ENCODE peak calls at places on chromosomes 11 and 22, in six cellular contexts. R is neural crest cell; A is GM23338; D is activated CD8-positive, alpha-beta T cell treated with anti-CD3 and anti-CD28 coated beads for 36 hours; M is AG10803; C is CD8-positive, alpha-beta T cell. Z is an unnamed sample.

GRCh38 chr22:45717787-45718186 is 46.2 kb downstream of the ATXN10 start:
- DNase-seq in D (no peak), R (no peak), M (peak; percentile 80), A (no peak), C (no peak), Z (no peak)

GRCh38 chr11:36744375-36745168 is 146.5 kb upstream of the RAG2 start:
- DNase-seq in A (peak; percentile 90), M (peak; percentile 52), R (peak; percentile 81), C (peak; percentile 36), D (peak; percentile 82), Z (peak; percentile 80)

GRCh38 chr11:67367014-67367835 is 6.2 kb downstream of the CLCF1 start:
- DNase-seq in M (no peak), C (no peak), D (no peak), R (no peak), A (no peak), Z (no peak)

GRCh38 chr11:117976445-117976844 is 9.7 kb upstream of the IL10RA start:
- DNase-seq in D (no peak), M (no peak), C (no peak), R (no peak), A (no peak), Z (peak; percentile 20)

GRCh38 chr11:107929611-107930200 is 1.5 kb downstream of the RAB39A start:
- DNase-seq in M (no peak), A (peak; percentile 44), D (no peak), R (no peak), C (no peak), Z (no peak)

GRCh38 chr22:19488884-19489843 is 9.4 kb downstream of the CDC45 start:
- DNase-seq in R (no peak), A (no peak), M (peak; percentile 14), C (no peak), D (no peak), Z (no peak)

GRCh38 chr22:25637672-25638071 is 73.2 kb downstream of the GRK3 start:
- DNase-seq in A (no peak), C (no peak), D (no peak), R (no peak), M (no peak), Z (no peak)

GRCh38 chr11:39174228-39174627 is 2285.2 kb downstream of the LRRC4C start:
- DNase-seq in D (no peak), A (no peak), M (no peak), C (no peak), R (no peak), Z (no peak)

GRCh38 chr11:128305588-128305987 is 281.8 kb downstream of the ETS1 start:
- DNase-seq in M (no peak), R (no peak), C (no peak), D (no peak), A (no peak), Z (no peak)

GRCh38 chr22:29531419-29531818 is 22.1 kb downstream of the THOC5 start:
- DNase-seq in R (no peak), M (no peak), D (no peak), A (no peak), C (no peak), Z (no peak)

GRCh38 chr11:68295271-68295670 is 17.1 kb upstream of the LRP5 start:
- DNase-seq in A (no peak), M (no peak), D (no peak), R (no peak), C (no peak), Z (no peak)

GRCh38 chr11:62752177-62752785 is 1.7 kb downstream of the ZBTB3 start:
- DNase-seq in A (no peak), D (no peak), C (no peak), M (no peak), R (no peak), Z (no peak)

GRCh38 chr11:64534950-64535349 is 56.1 kb upstream of the SLC22A12 start:
- DNase-seq in R (no peak), C (no peak), A (no peak), M (no peak), D (no peak), Z (no peak)

GRCh38 chr22:43126506-43127165 is 16.1 kb downstream of the BIK start:
- DNase-seq in A (no peak), M (peak; percentile 71), R (no peak), C (no peak), D (peak; percentile 14), Z (no peak)

GRCh38 chr11:18749681-18750319 is 23.8 kb upstream of the IGSF22 start:
- DNase-seq in C (no peak), D (no peak), M (peak; percentile 67), A (peak; percentile 47), R (no peak), Z (no peak)

GRCh38 chr11:119041821-119042514 is 11.3 kb upstream of the SLC37A4 start:
- DNase-seq in A (no peak), R (no peak), C (no peak), M (no peak), D (no peak), Z (no peak)

GRCh38 chr11:113289341-113290187 is 24.8 kb upstream of the TTC12 start:
- DNase-seq in C (peak; percentile 49), R (peak; percentile 77), D (peak; percentile 73), M (peak; percentile 44), A (peak; percentile 82), Z (peak; percentile 45)

GRCh38 chr22:48797731-48798130 is 1029.9 kb downstream of the BRD1 start:
- DNase-seq in A (no peak), R (no peak), M (no peak), C (no peak), D (no peak), Z (no peak)

GRCh38 chr11:10455637-10456487 is 798 bp downstream of the AMPD3 start:
- DNase-seq in C (peak; percentile 67), A (peak; percentile 77), M (peak; percentile 58), R (no peak), D (peak; percentile 89), Z (peak; percentile 47)

GRCh38 chr11:124644426-124645280 is 22.0 kb downstream of the TBRG1 start:
- DNase-seq in M (peak; percentile 76), R (peak; percentile 63), C (no peak), A (peak; percentile 89), D (peak; percentile 27), Z (peak; percentile 56)

GRCh38 chr11:8025816-8026215 is 38.7 kb downstream of the EIF3F start:
- DNase-seq in R (no peak), M (peak; percentile 80), D (no peak), A (no peak), C (no peak), Z (no peak)

GRCh38 chr11:76835928-76836612 is 24.6 kb upstream of the ACER3 start:
- DNase-seq in D (no peak), R (no peak), M (peak; percentile 95), A (no peak), C (no peak), Z (no peak)

GRCh38 chr11:68546555-68546954 is 86.0 kb downstream of the PPP6R3 start:
- DNase-seq in D (peak; percentile 44), R (no peak), A (no peak), M (peak; percentile 30), C (no peak), Z (no peak)

GRCh38 chr11:72574534-72575460 is 99.4 kb downstream of the PDE2A start:
- DNase-seq in D (no peak), C (no peak), R (no peak), M (no peak), A (no peak), Z (no peak)

GRCh38 chr22:46863794-46864193 is 101.3 kb downstream of the TBC1D22A start:
- DNase-seq in C (no peak), M (no peak), R (no peak), D (no peak), A (no peak), Z (no peak)
- TF ChIP-seq CTCF in C (no peak), M (no peak), R (no peak), D (no peak), A (no peak), Z (no peak)

DNA sequence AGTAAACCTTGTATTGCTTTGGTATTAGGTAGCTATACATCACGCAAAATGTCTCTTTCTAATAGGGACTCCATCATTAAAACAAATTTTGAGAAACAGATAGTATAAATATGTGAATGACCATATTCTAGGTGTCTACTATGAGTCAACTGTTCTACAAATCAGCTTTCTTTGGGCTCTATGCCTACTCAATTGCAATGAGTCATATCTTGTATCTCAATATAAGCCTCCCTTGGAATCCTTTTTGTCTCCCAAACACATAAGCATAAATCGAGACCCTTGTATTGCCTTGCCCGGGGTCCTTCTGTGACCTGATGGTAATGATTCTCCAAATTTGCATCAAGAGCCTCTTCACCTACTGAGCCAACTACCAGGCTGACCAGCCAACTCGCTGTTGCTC is 22.3 kb downstream of the BLID start:
- DNase-seq in D (no peak), R (no peak), A (no peak), M (peak; percentile 64), C (no peak), Z (no peak)
- TF ChIP-seq CTCF in D (no peak), R (no peak), A (no peak), M (no peak), C (no peak), Z (no peak)

GRCh38 chr11:46369458-46370152 is 11.9 kb upstream of the MDK start:
- DNase-seq in A (peak; percentile 92), M (peak; percentile 68), R (peak; percentile 76), D (peak; percentile 75), C (peak; percentile 40), Z (peak; percentile 73)

GRCh38 chr11:46366260-46366659 is 15.2 kb upstream of the MDK start:
- DNase-seq in R (no peak), C (no peak), D (no peak), A (no peak), M (no peak), Z (no peak)

GRCh38 chr11:46366661-46367161 is 14.8 kb upstream of the MDK start:
- DNase-seq in D (no peak), A (no peak), R (no peak), C (no peak), M (no peak), Z (no peak)

GRCh38 chr11:46367244-46367915 is 14.1 kb upstream of the MDK start:
- DNase-seq in A (peak; percentile 86), R (peak; percentile 80), D (peak; percentile 88), M (peak; percentile 54), C (peak; percentile 71), Z (no peak)

DNA sequence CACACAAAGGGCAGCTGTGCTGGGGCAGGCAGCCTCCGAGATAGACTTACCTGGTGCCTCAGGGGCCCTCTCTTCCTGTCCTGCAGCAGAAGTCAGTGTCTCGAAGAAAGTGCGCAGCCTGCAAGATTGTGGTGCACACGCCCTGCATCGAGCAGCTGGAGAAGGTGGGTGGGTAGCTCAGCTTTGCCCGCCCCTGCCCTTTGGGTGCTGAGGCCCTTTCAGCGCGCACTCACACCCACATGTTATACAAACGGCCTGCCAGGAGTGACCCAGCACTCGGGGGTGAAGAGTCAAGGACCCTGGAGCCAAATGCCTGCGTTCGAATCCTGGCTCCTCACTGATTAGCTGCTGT is 13.6 kb upstream of the MDK start:
- DNase-seq in R (no peak), C (no peak), A (no peak), M (no peak), D (no peak), Z (no peak)
- TF ChIP-seq CTCF in R (peak; percentile 15), C (no peak), A (no peak), M (no peak), D (peak; percentile 43), Z (no peak)

DNA sequence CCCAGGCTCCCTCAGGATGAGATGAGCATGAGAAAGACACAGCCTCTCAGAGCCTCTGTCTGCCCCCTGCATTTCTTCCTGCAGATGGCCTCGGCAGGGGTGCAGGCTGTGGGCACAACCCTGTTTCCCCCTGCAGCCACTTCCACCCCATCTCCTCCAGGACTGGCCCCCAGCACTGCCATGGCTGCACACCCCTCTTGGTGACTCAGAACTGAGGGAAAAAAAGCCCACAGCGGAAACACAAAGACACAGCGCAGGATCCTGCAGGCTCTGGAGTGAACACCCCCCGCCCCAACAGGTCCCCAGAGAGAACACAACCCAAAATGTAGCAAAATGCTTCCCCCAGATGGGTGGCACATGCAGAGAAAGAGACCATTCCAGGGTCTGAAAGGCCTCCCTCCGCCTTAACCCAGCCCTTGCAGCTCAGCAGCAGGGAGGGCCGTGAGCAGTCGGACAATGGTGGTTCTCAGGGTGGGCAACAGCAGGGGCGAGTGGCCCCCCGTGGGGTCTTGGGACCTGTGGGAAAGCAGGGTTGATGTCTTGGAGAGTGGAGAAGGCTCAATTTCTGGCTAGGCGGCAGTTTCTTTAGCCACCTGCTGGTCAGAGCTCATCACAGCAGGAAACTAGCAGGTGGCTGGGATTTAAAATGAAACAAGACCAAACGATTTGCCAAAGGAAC is 8.0 kb downstream of the TUBGCP6 start:
- DNase-seq in A (peak; percentile 61), D (no peak), R (no peak), M (no peak), C (no peak), Z (no peak)
- TF ChIP-seq CTCF in A (peak; percentile 52), D (peak; percentile 52), R (peak; percentile 64), M (peak; percentile 45), C (no peak), Z (peak; percentile 74)